ENCODE peak calls at places on chromosomes 5 and 9, in seven cellular contexts. One of them, this sample, is unnamed. For H3K36me3 and H3K9me3, the result is how much of the 10 kb centered on the place peaks cover.

GRCh38 chr5:43110606-43111170 is 10.0 kb upstream of the ZNF131 start:
- DNase-seq in sigmoid colon: no peak
- DNase-seq in kidney: no peak
- DNase-seq in upper lobe of right lung: no peak
- DNase-seq in K562: peak
- DNase-seq in heart left ventricle: no peak
- DNase-seq in left lung: no peak
- DNase-seq in this sample: no peak

GRCh38 chr9:37529111-37529510 is 43.4 kb downstream of the POLR1E start:
- DNase-seq in K562: no peak
- DNase-seq in left lung: no peak
- DNase-seq in sigmoid colon: no peak
- DNase-seq in upper lobe of right lung: no peak
- DNase-seq in heart left ventricle: no peak
- DNase-seq in kidney: peak
- DNase-seq in this sample: peak

GRCh38 chr5:50767588-50767987 is 101.2 kb downstream of the PARP8 start:
- DNase-seq in kidney: no peak
- DNase-seq in upper lobe of right lung: no peak
- DNase-seq in heart left ventricle: no peak
- DNase-seq in left lung: no peak
- DNase-seq in sigmoid colon: no peak
- DNase-seq in K562: no peak
- DNase-seq in this sample: no peak

GRCh38 chr5:127870914-127871313 is 167.7 kb downstream of the CCDC192 start:
- DNase-seq in upper lobe of right lung: peak
- DNase-seq in sigmoid colon: peak
- DNase-seq in left lung: peak
- DNase-seq in kidney: peak
- DNase-seq in K562: no peak
- DNase-seq in heart left ventricle: peak
- DNase-seq in this sample: peak

GRCh38 chr5:45484781-45485180 is 211.4 kb downstream of the HCN1 start:
- DNase-seq in sigmoid colon: no peak
- DNase-seq in left lung: no peak
- DNase-seq in heart left ventricle: no peak
- DNase-seq in K562: no peak
- DNase-seq in kidney: no peak
- DNase-seq in upper lobe of right lung: no peak
- DNase-seq in this sample: no peak

GRCh38 chr9:126788631-126789349 is 16.1 kb upstream of the ZBTB43 start:
- DNase-seq in upper lobe of right lung: peak
- DNase-seq in kidney: no peak
- DNase-seq in K562: no peak
- DNase-seq in sigmoid colon: peak
- DNase-seq in left lung: no peak
- DNase-seq in heart left ventricle: no peak
- DNase-seq in this sample: peak

GRCh38 chr5:14316471-14316870 is 173.3 kb downstream of the TRIO start:
- DNase-seq in heart left ventricle: peak
- DNase-seq in K562: no peak
- DNase-seq in upper lobe of right lung: no peak
- DNase-seq in left lung: no peak
- DNase-seq in kidney: no peak
- DNase-seq in sigmoid colon: no peak
- DNase-seq in this sample: no peak

GRCh38 chr5:19547640-19548039 is 440.4 kb downstream of the CDH18 start:
- DNase-seq in upper lobe of right lung: no peak
- DNase-seq in heart left ventricle: no peak
- DNase-seq in K562: no peak
- DNase-seq in sigmoid colon: no peak
- DNase-seq in left lung: no peak
- DNase-seq in kidney: no peak
- DNase-seq in this sample: no peak

GRCh38 chr9:136566899-136567298 is 21.1 kb upstream of the NOTCH1 start:
- DNase-seq in heart left ventricle: peak
- DNase-seq in K562: no peak
- DNase-seq in kidney: peak
- DNase-seq in upper lobe of right lung: no peak
- DNase-seq in left lung: peak
- DNase-seq in sigmoid colon: peak
- DNase-seq in this sample: peak

GRCh38 chr5:173256800-173257199 is 21.8 kb upstream of the NKX2-5 start:
- DNase-seq in left lung: peak
- DNase-seq in upper lobe of right lung: no peak
- DNase-seq in kidney: no peak
- DNase-seq in K562: no peak
- DNase-seq in heart left ventricle: no peak
- DNase-seq in sigmoid colon: no peak
- DNase-seq in this sample: no peak

GRCh38 chr5:168649306-168649705 is 70.1 kb upstream of the PANK3 start:
- DNase-seq in kidney: no peak
- DNase-seq in heart left ventricle: no peak
- DNase-seq in left lung: no peak
- DNase-seq in K562: no peak
- DNase-seq in sigmoid colon: no peak
- DNase-seq in upper lobe of right lung: no peak
- DNase-seq in this sample: no peak

GRCh38 chr5:172723508-172723907 is 47.5 kb downstream of the DUSP1 start:
- DNase-seq in sigmoid colon: no peak
- DNase-seq in kidney: no peak
- DNase-seq in upper lobe of right lung: no peak
- DNase-seq in heart left ventricle: peak
- DNase-seq in left lung: no peak
- DNase-seq in K562: no peak
- DNase-seq in this sample: no peak

GRCh38 chr5:31193591-31194457 is at the start of gene CDH6:
- DNase-seq in kidney: peak
- DNase-seq in sigmoid colon: no peak
- DNase-seq in K562: no peak
- DNase-seq in heart left ventricle: no peak
- DNase-seq in upper lobe of right lung: peak
- DNase-seq in left lung: peak
- DNase-seq in this sample: no peak

GRCh38 chr5:88830567-88830966 is 52.4 kb downstream of the MEF2C start:
- DNase-seq in sigmoid colon: no peak
- DNase-seq in kidney: no peak
- DNase-seq in left lung: no peak
- DNase-seq in K562: no peak
- DNase-seq in heart left ventricle: no peak
- DNase-seq in upper lobe of right lung: no peak
- DNase-seq in this sample: no peak

GRCh38 chr5:43129161-43129560 is 8.4 kb downstream of the ZNF131 start:
- DNase-seq in kidney: no peak
- DNase-seq in sigmoid colon: no peak
- DNase-seq in left lung: no peak
- DNase-seq in K562: no peak
- DNase-seq in upper lobe of right lung: no peak
- DNase-seq in heart left ventricle: no peak
- DNase-seq in this sample: no peak

GRCh38 chr5:71782771-71783770 is 64.0 kb downstream of the CARTPT start:
- DNase-seq in heart left ventricle: peak
- DNase-seq in upper lobe of right lung: peak
- DNase-seq in K562: peak
- DNase-seq in kidney: peak
- DNase-seq in left lung: no peak
- DNase-seq in sigmoid colon: peak
- DNase-seq in this sample: peak

GRCh38 chr5:60360355-60360754 is 339.6 kb downstream of the DEPDC1B start:
- DNase-seq in sigmoid colon: no peak
- DNase-seq in heart left ventricle: no peak
- DNase-seq in K562: no peak
- DNase-seq in upper lobe of right lung: no peak
- DNase-seq in left lung: no peak
- DNase-seq in kidney: no peak
- DNase-seq in this sample: no peak

GRCh38 chr5:151740336-151740942 is 18.0 kb downstream of the ATOX1 start:
- DNase-seq in kidney: peak
- DNase-seq in sigmoid colon: peak
- DNase-seq in K562: peak
- DNase-seq in left lung: no peak
- DNase-seq in heart left ventricle: peak
- DNase-seq in upper lobe of right lung: no peak
- DNase-seq in this sample: peak

GRCh38 chr9:69499401-69499800 is 172.8 kb downstream of the APBA1 start:
- DNase-seq in upper lobe of right lung: no peak
- DNase-seq in kidney: no peak
- DNase-seq in heart left ventricle: no peak
- DNase-seq in K562: no peak
- DNase-seq in sigmoid colon: no peak
- DNase-seq in left lung: no peak
- DNase-seq in this sample: no peak

GRCh38 chr5:129631946-129632345 is 115.9 kb upstream of the MINAR2 start:
- DNase-seq in K562: no peak
- DNase-seq in heart left ventricle: no peak
- DNase-seq in upper lobe of right lung: no peak
- DNase-seq in kidney: no peak
- DNase-seq in sigmoid colon: no peak
- DNase-seq in left lung: no peak
- DNase-seq in this sample: no peak

GRCh38 chr5:169923988-169924387 is 56.3 kb downstream of the INSYN2B start:
- DNase-seq in heart left ventricle: no peak
- DNase-seq in sigmoid colon: no peak
- DNase-seq in K562: no peak
- DNase-seq in left lung: no peak
- DNase-seq in kidney: no peak
- DNase-seq in upper lobe of right lung: no peak
- DNase-seq in this sample: no peak

GRCh38 chr5:67246108-67246507 is 49.5 kb upstream of the CD180 start:
- DNase-seq in left lung: no peak
- DNase-seq in upper lobe of right lung: no peak
- DNase-seq in kidney: no peak
- DNase-seq in heart left ventricle: no peak
- DNase-seq in sigmoid colon: no peak
- DNase-seq in K562: peak
- DNase-seq in this sample: no peak

GRCh38 chr9:81690251-81690851 is 1.0 kb upstream of the TLE1 start:
- DNase-seq in upper lobe of right lung: peak
- DNase-seq in kidney: peak
- DNase-seq in left lung: no peak
- DNase-seq in heart left ventricle: no peak
- DNase-seq in sigmoid colon: peak
- DNase-seq in K562: no peak
- DNase-seq in this sample: no peak

GRCh38 chr5:139314276-139314675 is 20.7 kb downstream of the MATR3 start:
- DNase-seq in K562: no peak
- DNase-seq in sigmoid colon: no peak
- DNase-seq in left lung: no peak
- DNase-seq in kidney: no peak
- DNase-seq in upper lobe of right lung: no peak
- DNase-seq in heart left ventricle: no peak
- DNase-seq in this sample: no peak

GRCh38 chr5:139312075-139312474 is 18.5 kb downstream of the MATR3 start:
- DNase-seq in upper lobe of right lung: no peak
- DNase-seq in sigmoid colon: no peak
- DNase-seq in K562: no peak
- DNase-seq in heart left ventricle: no peak
- DNase-seq in kidney: no peak
- DNase-seq in left lung: no peak
- DNase-seq in this sample: no peak

DNA sequence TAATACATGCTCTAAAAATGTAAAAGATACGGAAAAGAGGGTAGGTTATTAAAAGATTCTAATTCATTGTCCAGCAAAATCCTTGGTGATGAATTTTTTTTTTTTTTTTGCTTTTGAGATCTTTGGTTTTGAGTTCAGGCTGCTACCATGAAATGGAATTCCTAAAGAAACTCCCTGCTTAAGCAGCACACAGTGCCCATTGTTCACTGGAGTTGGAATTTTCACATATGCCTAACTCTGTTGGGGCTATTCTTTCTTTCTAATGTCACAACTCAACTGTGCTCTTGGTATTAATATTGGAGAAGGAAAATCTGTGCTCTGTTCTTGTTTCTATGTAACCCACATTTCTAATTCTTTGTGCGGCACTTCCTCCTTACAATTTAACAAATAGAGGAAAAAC is 21.5 kb downstream of the MATR3 start:
- DNase-seq in sigmoid colon: no peak
- DNase-seq in heart left ventricle: no peak
- DNase-seq in kidney: no peak
- DNase-seq in upper lobe of right lung: no peak
- DNase-seq in left lung: no peak
- DNase-seq in K562: no peak
- DNase-seq in this sample: no peak
- H3K36me3 ChIP-seq in sigmoid colon: under half
- H3K36me3 ChIP-seq in heart left ventricle: under half
- H3K36me3 ChIP-seq in kidney: under half
- H3K36me3 ChIP-seq in upper lobe of right lung: half or more
- H3K36me3 ChIP-seq in left lung: half or more
- H3K36me3 ChIP-seq in K562: half or more
- H3K36me3 ChIP-seq in this sample: under half

GRCh38 chr5:54522080-54522479 is 4.5 kb downstream of the SNX18 start:
- DNase-seq in heart left ventricle: no peak
- DNase-seq in K562: no peak
- DNase-seq in sigmoid colon: no peak
- DNase-seq in upper lobe of right lung: no peak
- DNase-seq in kidney: no peak
- DNase-seq in left lung: no peak
- DNase-seq in this sample: no peak
- H3K27ac ChIP-seq in heart left ventricle: peak
- H3K27ac ChIP-seq in K562: no peak
- H3K27ac ChIP-seq in sigmoid colon: no peak
- H3K27ac ChIP-seq in upper lobe of right lung: no peak
- H3K27ac ChIP-seq in kidney: peak
- H3K27ac ChIP-seq in left lung: no peak
- H3K27ac ChIP-seq in this sample: no peak

DNA sequence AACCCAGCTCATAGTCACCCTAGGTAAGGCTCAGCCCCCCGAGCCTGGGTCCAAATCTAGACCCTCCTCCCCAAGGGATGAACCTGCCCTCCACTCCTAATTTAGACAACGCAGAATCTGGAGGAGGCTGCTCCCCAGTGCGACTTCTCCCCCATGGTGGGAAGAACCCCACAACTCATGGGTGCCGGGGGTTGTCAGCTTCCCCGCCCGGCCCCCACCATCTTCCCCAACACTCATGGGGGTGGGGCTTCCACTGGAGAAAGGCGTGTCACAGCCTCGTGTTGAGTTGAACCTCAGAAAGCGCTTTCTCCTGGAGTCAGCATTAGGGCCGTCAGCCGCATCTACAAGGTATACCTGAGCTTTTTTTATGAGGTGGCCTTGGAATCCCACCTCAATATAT is 66.9 kb downstream of the IRX2 start:
- DNase-seq in left lung: no peak
- DNase-seq in heart left ventricle: no peak
- DNase-seq in K562: no peak
- DNase-seq in upper lobe of right lung: no peak
- DNase-seq in sigmoid colon: no peak
- DNase-seq in kidney: no peak
- DNase-seq in this sample: no peak
- H3K9me3 ChIP-seq in left lung: under half
- H3K9me3 ChIP-seq in heart left ventricle: under half
- H3K9me3 ChIP-seq in K562: under half
- H3K9me3 ChIP-seq in upper lobe of right lung: under half
- H3K9me3 ChIP-seq in sigmoid colon: under half
- H3K9me3 ChIP-seq in kidney: under half
- H3K9me3 ChIP-seq in this sample: under half

DNA sequence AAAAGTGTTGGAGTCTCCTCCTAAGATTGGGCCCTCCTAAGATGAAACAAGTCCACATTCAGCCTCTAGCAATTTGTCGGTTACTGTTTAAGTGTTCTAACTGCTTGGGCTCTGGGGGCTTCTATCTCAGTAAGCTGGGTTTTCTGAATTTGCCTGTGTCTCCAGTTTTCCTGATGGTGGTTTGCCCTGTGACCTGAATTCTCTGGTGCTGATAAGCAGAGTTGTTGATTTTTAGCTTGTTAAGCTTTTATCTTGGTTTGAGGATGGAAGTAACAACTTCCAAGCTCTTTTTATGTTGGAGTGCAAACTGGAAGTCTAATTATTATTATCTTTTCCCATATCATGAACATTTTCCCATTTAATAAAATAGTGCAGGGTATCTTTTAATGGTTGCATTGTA is 30.9 kb downstream of the HSD17B4 start:
- DNase-seq in kidney: no peak
- DNase-seq in heart left ventricle: no peak
- DNase-seq in sigmoid colon: no peak
- DNase-seq in left lung: no peak
- DNase-seq in upper lobe of right lung: no peak
- DNase-seq in K562: peak
- DNase-seq in this sample: no peak
- H3K36me3 ChIP-seq in kidney: under half
- H3K36me3 ChIP-seq in heart left ventricle: under half
- H3K36me3 ChIP-seq in sigmoid colon: under half
- H3K36me3 ChIP-seq in left lung: half or more
- H3K36me3 ChIP-seq in upper lobe of right lung: half or more
- H3K36me3 ChIP-seq in K562: under half
- H3K36me3 ChIP-seq in this sample: under half